ENCODE peak calls at places on chromosomes 13 and 19, in eight cellular contexts. One of them, this sample, is unnamed.

GRCh38 chr19:17244618-17245534 is 843 bp downstream of the NR2F6 start:
- DNase-seq in iPS DF 19.7: no peak
- DNase-seq in activated CD4-positive, alpha-beta T cell treated with anti-CD3 and anti-CD28 coated beads, Interleukin-2, amount 50 U/mL, for 1 hour: no peak
- DNase-seq in iris pigment epithelial cell: no peak
- DNase-seq in mesendoderm: no peak
- DNase-seq in GM06990: no peak
- DNase-seq in mammary epithelial cell: no peak
- DNase-seq in ovary: peak
- DNase-seq in this sample: no peak

GRCh38 chr19:1411255-1412191 is 4.1 kb downstream of the DAZAP1 start:
- DNase-seq in iPS DF 19.7: no peak
- DNase-seq in activated CD4-positive, alpha-beta T cell treated with anti-CD3 and anti-CD28 coated beads, Interleukin-2, amount 50 U/mL, for 1 hour: no peak
- DNase-seq in iris pigment epithelial cell: peak
- DNase-seq in mesendoderm: no peak
- DNase-seq in GM06990: no peak
- DNase-seq in mammary epithelial cell: no peak
- DNase-seq in ovary: peak
- DNase-seq in this sample: no peak

GRCh38 chr19:28063702-28064101 is 1149.2 kb downstream of the UQCRFS1 start:
- DNase-seq in iPS DF 19.7: no peak
- DNase-seq in activated CD4-positive, alpha-beta T cell treated with anti-CD3 and anti-CD28 coated beads, Interleukin-2, amount 50 U/mL, for 1 hour: no peak
- DNase-seq in iris pigment epithelial cell: no peak
- DNase-seq in mesendoderm: no peak
- DNase-seq in GM06990: no peak
- DNase-seq in mammary epithelial cell: no peak
- DNase-seq in ovary: no peak
- DNase-seq in this sample: no peak

GRCh38 chr13:101579291-101579802 is 126.9 kb downstream of the ITGBL1 start:
- DNase-seq in iPS DF 19.7: no peak
- DNase-seq in activated CD4-positive, alpha-beta T cell treated with anti-CD3 and anti-CD28 coated beads, Interleukin-2, amount 50 U/mL, for 1 hour: no peak
- DNase-seq in iris pigment epithelial cell: peak
- DNase-seq in mesendoderm: no peak
- DNase-seq in GM06990: no peak
- DNase-seq in mammary epithelial cell: peak
- DNase-seq in ovary: no peak
- DNase-seq in this sample: no peak

GRCh38 chr19:29539668-29540067 is 13.9 kb downstream of the VSTM2B start:
- DNase-seq in iPS DF 19.7: no peak
- DNase-seq in activated CD4-positive, alpha-beta T cell treated with anti-CD3 and anti-CD28 coated beads, Interleukin-2, amount 50 U/mL, for 1 hour: no peak
- DNase-seq in iris pigment epithelial cell: no peak
- DNase-seq in mesendoderm: no peak
- DNase-seq in GM06990: no peak
- DNase-seq in mammary epithelial cell: no peak
- DNase-seq in ovary: no peak
- DNase-seq in this sample: no peak

GRCh38 chr19:2695288-2695866 is 7.1 kb downstream of the GNG7 start:
- DNase-seq in iPS DF 19.7: no peak
- DNase-seq in activated CD4-positive, alpha-beta T cell treated with anti-CD3 and anti-CD28 coated beads, Interleukin-2, amount 50 U/mL, for 1 hour: no peak
- DNase-seq in iris pigment epithelial cell: no peak
- DNase-seq in mesendoderm: no peak
- DNase-seq in GM06990: no peak
- DNase-seq in mammary epithelial cell: peak
- DNase-seq in ovary: no peak
- DNase-seq in this sample: no peak

GRCh38 chr19:18846862-18847515 is 15.2 kb downstream of the UPF1 start:
- DNase-seq in iPS DF 19.7: no peak
- DNase-seq in activated CD4-positive, alpha-beta T cell treated with anti-CD3 and anti-CD28 coated beads, Interleukin-2, amount 50 U/mL, for 1 hour: peak
- DNase-seq in iris pigment epithelial cell: peak
- DNase-seq in mesendoderm: peak
- DNase-seq in GM06990: no peak
- DNase-seq in mammary epithelial cell: peak
- DNase-seq in ovary: peak
- DNase-seq in this sample: peak

GRCh38 chr13:105921711-105922110 is 613.8 kb downstream of the EFNB2 start:
- DNase-seq in iPS DF 19.7: no peak
- DNase-seq in activated CD4-positive, alpha-beta T cell treated with anti-CD3 and anti-CD28 coated beads, Interleukin-2, amount 50 U/mL, for 1 hour: no peak
- DNase-seq in iris pigment epithelial cell: no peak
- DNase-seq in mesendoderm: no peak
- DNase-seq in GM06990: no peak
- DNase-seq in mammary epithelial cell: no peak
- DNase-seq in ovary: no peak
- DNase-seq in this sample: no peak

GRCh38 chr19:17766543-17767131 is 15.4 kb downstream of the FCHO1 start:
- DNase-seq in iPS DF 19.7: peak
- DNase-seq in activated CD4-positive, alpha-beta T cell treated with anti-CD3 and anti-CD28 coated beads, Interleukin-2, amount 50 U/mL, for 1 hour: peak
- DNase-seq in iris pigment epithelial cell: peak
- DNase-seq in mesendoderm: peak
- DNase-seq in GM06990: peak
- DNase-seq in mammary epithelial cell: peak
- DNase-seq in ovary: peak
- DNase-seq in this sample: peak

GRCh38 chr13:110262944-110263343 is 44.0 kb downstream of the COL4A1 start:
- DNase-seq in iPS DF 19.7: no peak
- DNase-seq in activated CD4-positive, alpha-beta T cell treated with anti-CD3 and anti-CD28 coated beads, Interleukin-2, amount 50 U/mL, for 1 hour: no peak
- DNase-seq in iris pigment epithelial cell: no peak
- DNase-seq in mesendoderm: no peak
- DNase-seq in GM06990: no peak
- DNase-seq in mammary epithelial cell: no peak
- DNase-seq in ovary: no peak
- DNase-seq in this sample: no peak

GRCh38 chr13:41344358-41344757 is 33.3 kb downstream of the NAA16 start:
- DNase-seq in iPS DF 19.7: no peak
- DNase-seq in activated CD4-positive, alpha-beta T cell treated with anti-CD3 and anti-CD28 coated beads, Interleukin-2, amount 50 U/mL, for 1 hour: no peak
- DNase-seq in iris pigment epithelial cell: no peak
- DNase-seq in mesendoderm: peak
- DNase-seq in GM06990: no peak
- DNase-seq in mammary epithelial cell: no peak
- DNase-seq in ovary: no peak
- DNase-seq in this sample: no peak

GRCh38 chr13:99150575-99151370 is 49.9 kb upstream of the UBAC2 start:
- DNase-seq in iPS DF 19.7: no peak
- DNase-seq in activated CD4-positive, alpha-beta T cell treated with anti-CD3 and anti-CD28 coated beads, Interleukin-2, amount 50 U/mL, for 1 hour: no peak
- DNase-seq in iris pigment epithelial cell: peak
- DNase-seq in mesendoderm: no peak
- DNase-seq in GM06990: no peak
- DNase-seq in mammary epithelial cell: peak
- DNase-seq in ovary: no peak
- DNase-seq in this sample: peak

GRCh38 chr19:1760020-1760419 is 6.7 kb downstream of the ONECUT3 start:
- DNase-seq in iPS DF 19.7: no peak
- DNase-seq in activated CD4-positive, alpha-beta T cell treated with anti-CD3 and anti-CD28 coated beads, Interleukin-2, amount 50 U/mL, for 1 hour: no peak
- DNase-seq in iris pigment epithelial cell: no peak
- DNase-seq in mesendoderm: no peak
- DNase-seq in GM06990: no peak
- DNase-seq in mammary epithelial cell: no peak
- DNase-seq in ovary: no peak
- DNase-seq in this sample: no peak

GRCh38 chr13:97076898-97077297 is 82.6 kb upstream of the OXGR1 start:
- DNase-seq in iPS DF 19.7: no peak
- DNase-seq in activated CD4-positive, alpha-beta T cell treated with anti-CD3 and anti-CD28 coated beads, Interleukin-2, amount 50 U/mL, for 1 hour: no peak
- DNase-seq in iris pigment epithelial cell: peak
- DNase-seq in mesendoderm: no peak
- DNase-seq in GM06990: no peak
- DNase-seq in mammary epithelial cell: no peak
- DNase-seq in ovary: no peak
- DNase-seq in this sample: peak

GRCh38 chr19:307793-308420 is 16.7 kb upstream of the PLPP2 start:
- DNase-seq in iPS DF 19.7: no peak
- DNase-seq in activated CD4-positive, alpha-beta T cell treated with anti-CD3 and anti-CD28 coated beads, Interleukin-2, amount 50 U/mL, for 1 hour: no peak
- DNase-seq in iris pigment epithelial cell: no peak
- DNase-seq in mesendoderm: no peak
- DNase-seq in GM06990: no peak
- DNase-seq in mammary epithelial cell: no peak
- DNase-seq in ovary: no peak
- DNase-seq in this sample: no peak

GRCh38 chr13:44768233-44768632 is 192.1 kb upstream of the TSC22D1 start:
- DNase-seq in iPS DF 19.7: no peak
- DNase-seq in activated CD4-positive, alpha-beta T cell treated with anti-CD3 and anti-CD28 coated beads, Interleukin-2, amount 50 U/mL, for 1 hour: peak
- DNase-seq in iris pigment epithelial cell: no peak
- DNase-seq in mesendoderm: no peak
- DNase-seq in GM06990: peak
- DNase-seq in mammary epithelial cell: no peak
- DNase-seq in ovary: no peak
- DNase-seq in this sample: no peak

GRCh38 chr19:47074621-47075020 is 26.2 kb upstream of the TMEM160 start:
- DNase-seq in iPS DF 19.7: no peak
- DNase-seq in activated CD4-positive, alpha-beta T cell treated with anti-CD3 and anti-CD28 coated beads, Interleukin-2, amount 50 U/mL, for 1 hour: no peak
- DNase-seq in iris pigment epithelial cell: no peak
- DNase-seq in mesendoderm: no peak
- DNase-seq in GM06990: no peak
- DNase-seq in mammary epithelial cell: no peak
- DNase-seq in ovary: no peak
- DNase-seq in this sample: no peak

GRCh38 chr19:19209372-19209771 is 2.4 kb upstream of the NCAN start:
- DNase-seq in iPS DF 19.7: no peak
- DNase-seq in activated CD4-positive, alpha-beta T cell treated with anti-CD3 and anti-CD28 coated beads, Interleukin-2, amount 50 U/mL, for 1 hour: no peak
- DNase-seq in iris pigment epithelial cell: no peak
- DNase-seq in mesendoderm: no peak
- DNase-seq in GM06990: no peak
- DNase-seq in mammary epithelial cell: no peak
- DNase-seq in ovary: no peak
- DNase-seq in this sample: no peak

GRCh38 chr13:37473035-37473434 is 125.5 kb downstream of the POSTN start:
- DNase-seq in iPS DF 19.7: no peak
- DNase-seq in activated CD4-positive, alpha-beta T cell treated with anti-CD3 and anti-CD28 coated beads, Interleukin-2, amount 50 U/mL, for 1 hour: no peak
- DNase-seq in iris pigment epithelial cell: no peak
- DNase-seq in mesendoderm: peak
- DNase-seq in GM06990: no peak
- DNase-seq in mammary epithelial cell: no peak
- DNase-seq in ovary: no peak
- DNase-seq in this sample: no peak

GRCh38 chr13:114115191-114115671 is 17.2 kb downstream of the RASA3 start:
- DNase-seq in iPS DF 19.7: no peak
- DNase-seq in activated CD4-positive, alpha-beta T cell treated with anti-CD3 and anti-CD28 coated beads, Interleukin-2, amount 50 U/mL, for 1 hour: no peak
- DNase-seq in iris pigment epithelial cell: peak
- DNase-seq in mesendoderm: no peak
- DNase-seq in GM06990: no peak
- DNase-seq in mammary epithelial cell: peak
- DNase-seq in ovary: no peak
- DNase-seq in this sample: no peak